ENCODE peak calls at places on chromosomes 5 and 9, in nine cellular contexts. One of them, this sample, is unnamed.

GRCh38 chr9:82148849-82149544 is 160.4 kb downstream of the SPATA31D1 start:
- DNase-seq in Calu3: no peak
- DNase-seq in amniotic stem cell: peak; percentile 87
- DNase-seq in mesendoderm: no peak
- DNase-seq in neural progenitor cell: no peak
- DNase-seq in activated T-helper 1 cell treated with anti-CD3 and anti-CD28 coated beads, Interleukin-12 subunit alpha, Interleukin-12 subunit beta, Interleukin-2, Interleukin-4 antibody, amounts not matched to agents 30 ng/mL and 10 ng/mL and 1 ng/mL, durations not matched to agents 14 hours and 24 hours and 36 hours: no peak
- DNase-seq in C1 segment of cervical spinal cord: no peak
- DNase-seq in SW480: no peak
- DNase-seq in nephron progenitor cell: no peak
- DNase-seq in this sample: no peak

GRCh38 chr9:76191493-76191892 is 202.7 kb downstream of the RFK start:
- DNase-seq in Calu3: no peak
- DNase-seq in amniotic stem cell: no peak
- DNase-seq in mesendoderm: no peak
- DNase-seq in neural progenitor cell: no peak
- DNase-seq in activated T-helper 1 cell treated with anti-CD3 and anti-CD28 coated beads, Interleukin-12 subunit alpha, Interleukin-12 subunit beta, Interleukin-2, Interleukin-4 antibody, amounts not matched to agents 30 ng/mL and 10 ng/mL and 1 ng/mL, durations not matched to agents 14 hours and 24 hours and 36 hours: no peak
- DNase-seq in C1 segment of cervical spinal cord: no peak
- DNase-seq in SW480: no peak
- DNase-seq in nephron progenitor cell: no peak
- DNase-seq in this sample: no peak

GRCh38 chr9:96500696-96501660 is 51.0 kb downstream of the HABP4 start:
- DNase-seq in Calu3: no peak
- DNase-seq in amniotic stem cell: no peak
- DNase-seq in mesendoderm: no peak
- DNase-seq in neural progenitor cell: peak; percentile 14
- DNase-seq in activated T-helper 1 cell treated with anti-CD3 and anti-CD28 coated beads, Interleukin-12 subunit alpha, Interleukin-12 subunit beta, Interleukin-2, Interleukin-4 antibody, amounts not matched to agents 30 ng/mL and 10 ng/mL and 1 ng/mL, durations not matched to agents 14 hours and 24 hours and 36 hours: no peak
- DNase-seq in C1 segment of cervical spinal cord: peak; percentile 18
- DNase-seq in SW480: no peak
- DNase-seq in nephron progenitor cell: no peak
- DNase-seq in this sample: no peak

GRCh38 chr9:12732971-12733370 is 39.8 kb downstream of the TYRP1 start:
- DNase-seq in Calu3: no peak
- DNase-seq in amniotic stem cell: no peak
- DNase-seq in mesendoderm: no peak
- DNase-seq in neural progenitor cell: no peak
- DNase-seq in activated T-helper 1 cell treated with anti-CD3 and anti-CD28 coated beads, Interleukin-12 subunit alpha, Interleukin-12 subunit beta, Interleukin-2, Interleukin-4 antibody, amounts not matched to agents 30 ng/mL and 10 ng/mL and 1 ng/mL, durations not matched to agents 14 hours and 24 hours and 36 hours: no peak
- DNase-seq in C1 segment of cervical spinal cord: no peak
- DNase-seq in SW480: no peak
- DNase-seq in nephron progenitor cell: no peak
- DNase-seq in this sample: no peak

GRCh38 chr9:7394007-7394774 is 405.4 kb downstream of the DMAC1 start:
- DNase-seq in Calu3: no peak
- DNase-seq in amniotic stem cell: no peak
- DNase-seq in mesendoderm: peak; percentile 58
- DNase-seq in neural progenitor cell: peak; percentile 67
- DNase-seq in activated T-helper 1 cell treated with anti-CD3 and anti-CD28 coated beads, Interleukin-12 subunit alpha, Interleukin-12 subunit beta, Interleukin-2, Interleukin-4 antibody, amounts not matched to agents 30 ng/mL and 10 ng/mL and 1 ng/mL, durations not matched to agents 14 hours and 24 hours and 36 hours: no peak
- DNase-seq in C1 segment of cervical spinal cord: peak; percentile 4
- DNase-seq in SW480: no peak
- DNase-seq in nephron progenitor cell: peak; percentile 19
- DNase-seq in this sample: no peak

GRCh38 chr9:2389404-2389803 is 232.2 kb upstream of the VLDLR start:
- DNase-seq in Calu3: no peak
- DNase-seq in amniotic stem cell: no peak
- DNase-seq in mesendoderm: no peak
- DNase-seq in neural progenitor cell: no peak
- DNase-seq in activated T-helper 1 cell treated with anti-CD3 and anti-CD28 coated beads, Interleukin-12 subunit alpha, Interleukin-12 subunit beta, Interleukin-2, Interleukin-4 antibody, amounts not matched to agents 30 ng/mL and 10 ng/mL and 1 ng/mL, durations not matched to agents 14 hours and 24 hours and 36 hours: no peak
- DNase-seq in C1 segment of cervical spinal cord: no peak
- DNase-seq in SW480: no peak
- DNase-seq in nephron progenitor cell: no peak
- DNase-seq in this sample: no peak

GRCh38 chr5:115514220-115514619 is 30.4 kb downstream of the FEM1C start:
- DNase-seq in Calu3: no peak
- DNase-seq in amniotic stem cell: no peak
- DNase-seq in mesendoderm: no peak
- DNase-seq in neural progenitor cell: no peak
- DNase-seq in activated T-helper 1 cell treated with anti-CD3 and anti-CD28 coated beads, Interleukin-12 subunit alpha, Interleukin-12 subunit beta, Interleukin-2, Interleukin-4 antibody, amounts not matched to agents 30 ng/mL and 10 ng/mL and 1 ng/mL, durations not matched to agents 14 hours and 24 hours and 36 hours: no peak
- DNase-seq in C1 segment of cervical spinal cord: no peak
- DNase-seq in SW480: no peak
- DNase-seq in nephron progenitor cell: no peak
- DNase-seq in this sample: no peak

GRCh38 chr9:79254900-79255651 is 316.7 kb upstream of the TLE4 start:
- DNase-seq in Calu3: no peak
- DNase-seq in amniotic stem cell: no peak
- DNase-seq in mesendoderm: peak; percentile 59
- DNase-seq in neural progenitor cell: peak; percentile 61
- DNase-seq in activated T-helper 1 cell treated with anti-CD3 and anti-CD28 coated beads, Interleukin-12 subunit alpha, Interleukin-12 subunit beta, Interleukin-2, Interleukin-4 antibody, amounts not matched to agents 30 ng/mL and 10 ng/mL and 1 ng/mL, durations not matched to agents 14 hours and 24 hours and 36 hours: no peak
- DNase-seq in C1 segment of cervical spinal cord: no peak
- DNase-seq in SW480: no peak
- DNase-seq in nephron progenitor cell: no peak
- DNase-seq in this sample: no peak

GRCh38 chr9:95409650-95410426 is 92.3 kb upstream of the FANCC start:
- DNase-seq in Calu3: no peak
- DNase-seq in amniotic stem cell: peak; percentile 1
- DNase-seq in mesendoderm: peak; percentile 42
- DNase-seq in neural progenitor cell: no peak
- DNase-seq in activated T-helper 1 cell treated with anti-CD3 and anti-CD28 coated beads, Interleukin-12 subunit alpha, Interleukin-12 subunit beta, Interleukin-2, Interleukin-4 antibody, amounts not matched to agents 30 ng/mL and 10 ng/mL and 1 ng/mL, durations not matched to agents 14 hours and 24 hours and 36 hours: no peak
- DNase-seq in C1 segment of cervical spinal cord: no peak
- DNase-seq in SW480: peak; percentile 64
- DNase-seq in nephron progenitor cell: no peak
- DNase-seq in this sample: no peak

This sample was measured in stimulated activated naive B cell treated with anti-CD40 and anti-IgM and Interleukin-4, amounts not matched to agents 10 μg/mL and 1 μg/mL and 100 μg/mL, for 72 hours.